ENCODE peak calls at places on chromosomes 13 and 19, in ten cellular contexts. L is NK-92 treated with Interleukin-12 subunit alpha and Interleukin-12 subunit beta, amount 100 ng/mL, for 24 hours; N is KBM-7; P is NCI-H2029 treated with DMSO at 0.1 percent for 48 hours; E is NCI-H2107; X is activated CD4-positive, CD25-positive, alpha-beta regulatory T cell; V is bronchial epithelial cell; Y is AG08396; T is stimulated activated CD8-positive, alpha-beta memory T cell treated with anti-CD3 and anti-CD28 coated beads, Interleukin-7, amount 100 ng/mL, for 48 hours; G is T follicular helper cell. Q is an unnamed sample.

GRCh38 chr13:68810660-68811059 is 1297.0 kb upstream of the ATXN8OS start:
- DNase-seq in Y (no peak), T (no peak), P (no peak), L (no peak), N (peak), E (no peak), V (no peak), X (no peak), G (no peak), Q (peak)

GRCh38 chr19:45824041-45824471 is 8.9 kb upstream of the RSPH6A start:
- DNase-seq in L (no peak), G (no peak), Y (no peak), N (no peak), V (peak), X (no peak), P (peak), E (peak), T (no peak), Q (no peak)

GRCh38 chr13:26502826-26503225 is 54.7 kb upstream of the WASF3 start:
- DNase-seq in T (no peak), E (no peak), P (no peak), X (no peak), V (peak), G (no peak), L (no peak), N (peak), Y (peak), Q (no peak)

GRCh38 chr13:76418404-76418803 is 467.8 kb downstream of the KCTD12 start:
- DNase-seq in T (no peak), E (no peak), Y (no peak), N (no peak), X (no peak), P (no peak), L (no peak), V (no peak), G (no peak), Q (no peak)

GRCh38 chr13:49112782-49113525 is 107.2 kb upstream of the MLNR start:
- DNase-seq in N (no peak), T (no peak), E (no peak), L (no peak), X (no peak), G (no peak), P (no peak), V (no peak), Y (no peak), Q (no peak)

GRCh38 chr19:55210120-55210493 is 806 bp upstream of the PTPRH start:
- DNase-seq in G (no peak), E (no peak), L (no peak), Y (peak), P (peak), N (no peak), X (no peak), V (peak), T (no peak), Q (no peak)

GRCh38 chr19:38975861-38976271 is 324 bp upstream of the FBXO17 start:
- DNase-seq in V (no peak), X (no peak), P (no peak), L (no peak), G (no peak), N (no peak), Y (no peak), T (no peak), E (no peak), Q (peak)

GRCh38 chr19:51469629-51470028 is 8.7 kb upstream of the CEACAM18 start:
- DNase-seq in X (no peak), L (no peak), Y (no peak), V (no peak), G (no peak), P (no peak), N (no peak), E (no peak), T (no peak), Q (no peak)

GRCh38 chr13:97234236-97234635 is 12.1 kb downstream of the MBNL2 start:
- DNase-seq in X (no peak), L (no peak), T (no peak), Y (no peak), V (no peak), P (no peak), G (no peak), E (no peak), N (no peak), Q (no peak)

GRCh38 chr13:48562296-48563066 is 29.6 kb upstream of the RCBTB2 start:
- DNase-seq in X (peak), L (peak), E (no peak), Y (no peak), N (peak), P (no peak), V (peak), G (peak), T (peak), Q (no peak)

GRCh38 chr19:40257096-40257517 is 28.0 kb downstream of the AKT2 start:
- DNase-seq in X (no peak), Y (no peak), E (no peak), N (no peak), L (no peak), V (no peak), P (no peak), T (no peak), G (no peak), Q (no peak)

GRCh38 chr13:23558675-23559536 is 11.3 kb upstream of the TNFRSF19 start:
- DNase-seq in N (peak), Y (peak), G (no peak), P (peak), E (peak), X (no peak), T (no peak), L (no peak), V (peak), Q (peak)

GRCh38 chr13:99432637-99433542 is 68.4 kb upstream of the TM9SF2 start:
- DNase-seq in N (peak), E (no peak), T (peak), Y (peak), G (peak), P (no peak), L (peak), X (peak), V (peak), Q (no peak)

GRCh38 chr19:55656552-55656951 is 1.7 kb downstream of the U2AF2 start:
- DNase-seq in Y (no peak), E (no peak), G (no peak), V (no peak), N (no peak), P (no peak), T (no peak), L (no peak), X (no peak), Q (no peak)

GRCh38 chr13:31485651-31486051 is 253.7 kb upstream of the RXFP2 start:
- DNase-seq in Y (no peak), X (no peak), V (peak), G (no peak), T (no peak), L (no peak), P (no peak), N (no peak), E (no peak), Q (no peak)

GRCh38 chr19:48362716-48363499 is 832 bp downstream of the TMEM143 start:
- DNase-seq in Y (peak), L (peak), E (peak), G (peak), P (peak), T (peak), V (peak), X (peak), N (peak), Q (peak)

GRCh38 chr19:3248728-3249315 is 24.4 kb downstream of the CELF5 start:
- DNase-seq in T (no peak), G (no peak), L (no peak), Y (no peak), P (no peak), X (no peak), N (no peak), E (no peak), V (no peak), Q (no peak)

GRCh38 chr19:13018037-13018914 is 23.0 kb downstream of the NFIX start:
- DNase-seq in L (no peak), N (no peak), X (no peak), G (no peak), E (no peak), P (peak), T (no peak), V (no peak), Y (no peak), Q (no peak)

GRCh38 chr19:24032651-24033050 is 54.3 kb upstream of the ZNF254 start:
- DNase-seq in P (no peak), G (no peak), N (no peak), Y (no peak), E (no peak), X (no peak), V (no peak), L (no peak), T (no peak), Q (no peak)

GRCh38 chr19:15280915-15281683 is 48.9 kb upstream of the EPHX3 start:
- DNase-seq in Y (peak), V (peak), T (no peak), E (peak), P (peak), L (no peak), G (no peak), X (no peak), N (peak), Q (peak)

GRCh38 chr13:48233886-48234488 is 981 bp downstream of the ITM2B start:
- DNase-seq in X (no peak), T (no peak), N (no peak), P (peak), G (no peak), Y (no peak), V (peak), E (no peak), L (no peak), Q (peak)

GRCh38 chr13:51814825-51815650 is 11.1 kb upstream of the DHRS12 start:
- DNase-seq in N (peak), X (peak), T (no peak), E (peak), Y (peak), L (peak), G (peak), V (peak), P (peak), Q (peak)

GRCh38 chr19:39708594-39708993 is 4.3 kb downstream of the LGALS14 start:
- DNase-seq in E (no peak), Y (no peak), X (no peak), L (no peak), V (no peak), P (no peak), N (no peak), G (no peak), T (no peak), Q (no peak)

GRCh38 chr13:47289578-47289977 is 392.7 kb upstream of the HTR2A start:
- DNase-seq in Y (no peak), X (no peak), G (no peak), V (peak), P (no peak), T (no peak), E (no peak), L (no peak), N (no peak), Q (no peak)

GRCh38 chr13:93670858-93671257 is 444.3 kb downstream of the GPC6 start:
- DNase-seq in E (no peak), N (no peak), T (no peak), X (no peak), P (no peak), V (no peak), L (no peak), G (no peak), Y (no peak), Q (no peak)

GRCh38 chr13:111036665-111037064 is 78.4 kb upstream of the ARHGEF7 start:
- DNase-seq in V (no peak), E (no peak), G (no peak), Y (no peak), P (no peak), N (no peak), L (no peak), T (no peak), X (no peak), Q (no peak)

GRCh38 chr19:8302357-8302691 is 5.8 kb downstream of the CD320 start:
- DNase-seq in L (no peak), G (no peak), E (no peak), Y (no peak), N (no peak), V (no peak), P (no peak), X (no peak), T (no peak), Q (no peak)

GRCh38 chr19:43784251-43784980 is 3.6 kb upstream of the KCNN4 start:
- DNase-seq in E (no peak), G (peak), P (no peak), T (no peak), X (peak), N (no peak), V (peak), L (no peak), Y (peak), Q (no peak)

GRCh38 chr13:19862511-19863313 is 737 bp downstream of the ZMYM5 start:
- DNase-seq in P (no peak), X (peak), V (peak), L (peak), Y (peak), T (peak), N (peak), G (peak), E (no peak), Q (peak)

GRCh38 chr13:56622840-56623239 is 517.9 kb upstream of the PRR20A start:
- DNase-seq in P (no peak), Y (no peak), T (no peak), L (no peak), V (no peak), E (no peak), G (no peak), N (no peak), X (no peak), Q (no peak)

GRCh38 chr19:41709951-41710645 is 1.7 kb downstream of the CEACAM5 start:
- DNase-seq in V (no peak), G (no peak), E (no peak), T (no peak), Y (no peak), X (no peak), L (no peak), P (no peak), N (no peak), Q (no peak)

GRCh38 chr19:7888145-7888825 is at the start of gene LRRC8E:
- DNase-seq in T (peak), P (no peak), L (no peak), E (no peak), Y (peak), G (no peak), V (peak), X (no peak), N (no peak), Q (peak)

GRCh38 chr13:67515895-67516294 is 285.8 kb upstream of the PCDH9 start:
- DNase-seq in V (peak), E (peak), X (no peak), N (peak), T (no peak), G (no peak), L (no peak), Y (no peak), P (no peak), Q (no peak)

GRCh38 chr19:6108721-6109633 is 1.3 kb downstream of the RFX2 start:
- DNase-seq in N (peak), P (no peak), V (peak), X (peak), G (peak), Y (peak), T (no peak), L (no peak), E (no peak), Q (peak)

GRCh38 chr13:38582133-38582532 is 104.7 kb upstream of the FREM2 start:
- DNase-seq in N (peak), P (peak), X (no peak), E (peak), V (peak), Y (peak), G (peak), L (no peak), T (no peak), Q (peak)

Q was measured in NCI-H526.